ENCODE peak calls at places on chromosomes 11 and 22, in nine cellular contexts. F, R, J, Q, K, C, T, W and M are unnamed samples.

GRCh38 chr11:125086633-125087296 is 23.7 kb downstream of the SLC37A2 start:
- DNase-seq in W (no peak), Q (no peak), R (no peak), K (no peak), J (no peak), F (no peak), T (no peak), C (no peak), M (no peak)

GRCh38 chr22:27086728-27087450 is 429.5 kb downstream of the MIAT start:
- DNase-seq in R (no peak), J (no peak), F (no peak), Q (peak; percentile 22), W (no peak), C (no peak), K (no peak), T (no peak), M (no peak)

GRCh38 chr11:9029477-9029876 is 25.7 kb upstream of the NRIP3 start:
- DNase-seq in J (no peak), C (no peak), T (no peak), Q (no peak), W (no peak), F (no peak), K (no peak), R (no peak), M (no peak)

GRCh38 chr11:8870461-8871282 is 40.3 kb upstream of the AKIP1 start:
- DNase-seq in F (no peak), C (peak; percentile 26), T (peak; percentile 12), Q (peak; percentile 75), J (no peak), R (peak; percentile 30), K (peak; percentile 33), W (peak; percentile 81), M (no peak)

GRCh38 chr22:20230777-20231420 is 37.2 kb downstream of the RTN4R start:
- DNase-seq in C (no peak), K (no peak), W (no peak), T (no peak), R (no peak), F (no peak), Q (no peak), J (no peak), M (no peak)

GRCh38 chr22:41425704-41426365 is 20.8 kb downstream of the TOB2 start:
- DNase-seq in R (no peak), F (no peak), J (no peak), C (no peak), Q (no peak), K (peak; percentile 80), W (peak; percentile 31), T (no peak), M (no peak)

GRCh38 chr22:32880061-32880460 is 78.6 kb downstream of the TIMP3 start:
- DNase-seq in Q (no peak), K (no peak), J (no peak), C (no peak), W (no peak), F (no peak), R (no peak), T (no peak), M (no peak)

GRCh38 chr11:114953039-114953438 is 274.7 kb downstream of the NXPE2 start:
- DNase-seq in J (no peak), T (no peak), W (peak; percentile 45), F (no peak), Q (peak; percentile 60), R (no peak), K (no peak), C (no peak), M (no peak)

GRCh38 chr11:65078151-65078550 is 5.7 kb downstream of the CDCA5 start:
- DNase-seq in R (peak; percentile 68), C (no peak), T (no peak), F (no peak), J (peak; percentile 32), Q (peak; percentile 80), K (peak; percentile 84), W (peak; percentile 59), M (no peak)

GRCh38 chr22:19447388-19448075 is at the start of gene C22orf39:
- DNase-seq in T (peak; percentile 77), W (peak; percentile 96), F (peak; percentile 46), J (peak; percentile 81), C (peak; percentile 92), K (peak; percentile 95), Q (peak; percentile 98), R (peak; percentile 81), M (peak; percentile 84)

GRCh38 chr11:70159612-70160570 is 43.2 kb upstream of the FADD start:
- DNase-seq in C (no peak), F (no peak), R (no peak), J (no peak), T (no peak), Q (no peak), W (no peak), K (no peak), M (no peak)

GRCh38 chr11:11400121-11400520 is 47.1 kb upstream of the CSNK2A3 start:
- DNase-seq in C (no peak), F (no peak), Q (no peak), K (no peak), J (no peak), T (no peak), W (no peak), R (no peak), M (no peak)

GRCh38 chr22:39940757-39941305 is 19.4 kb upstream of the TMA7B start:
- DNase-seq in W (no peak), C (no peak), J (no peak), R (no peak), Q (peak; percentile 53), T (no peak), K (peak; percentile 83), F (no peak), M (no peak)

GRCh38 chr22:41968601-41969000 is 642 bp upstream of the SEPTIN3 start:
- DNase-seq in J (no peak), W (no peak), C (no peak), F (no peak), K (no peak), T (no peak), R (no peak), Q (no peak), M (no peak)

GRCh38 chr11:32420937-32421532 is 14.3 kb downstream of the WT1 start:
- DNase-seq in K (peak; percentile 74), W (no peak), T (no peak), R (peak; percentile 23), C (no peak), J (no peak), F (no peak), Q (no peak), M (no peak)

GRCh38 chr11:72352859-72353551 is 81.3 kb downstream of the CLPB start:
- DNase-seq in K (peak; percentile 58), Q (peak; percentile 61), C (peak; percentile 30), J (no peak), W (peak; percentile 59), R (no peak), F (no peak), T (no peak), M (no peak)

GRCh38 chr11:129317564-129317963 is 58.1 kb upstream of the BARX2 start:
- DNase-seq in C (no peak), Q (no peak), K (no peak), J (no peak), W (no peak), T (no peak), F (no peak), R (no peak), M (no peak)

GRCh38 chr11:35617687-35618496 is at the start of gene FJX1:
- DNase-seq in K (peak; percentile 23), Q (peak; percentile 90), J (no peak), W (peak; percentile 75), F (no peak), R (peak; percentile 26), C (peak; percentile 69), T (no peak), M (no peak)

GRCh38 chr11:8059571-8060011 is 21.4 kb upstream of the TUB start:
- DNase-seq in Q (no peak), R (no peak), C (no peak), F (no peak), K (no peak), T (no peak), J (no peak), W (no peak), M (no peak)

GRCh38 chr11:15027011-15027410 is 46.4 kb upstream of the CALCB start:
- DNase-seq in Q (no peak), C (no peak), F (no peak), K (no peak), J (no peak), R (no peak), T (no peak), W (no peak), M (no peak)

GRCh38 chr22:44497218-44497903 is 672 bp downstream of the RTL6 start:
- DNase-seq in T (no peak), K (peak; percentile 5), W (no peak), Q (peak; percentile 37), J (no peak), F (no peak), C (peak; percentile 18), R (peak; percentile 27), M (no peak)

GRCh38 chr11:68044145-68044813 is 5.5 kb downstream of the TCIRG1 start:
- DNase-seq in C (no peak), T (no peak), W (no peak), R (no peak), K (no peak), Q (no peak), J (no peak), F (no peak), M (no peak)

GRCh38 chr11:115679945-115680344 is 175.7 kb upstream of the CADM1 start:
- DNase-seq in T (no peak), Q (no peak), K (no peak), F (no peak), C (no peak), R (no peak), W (no peak), J (no peak), M (no peak)

GRCh38 chr11:117662870-117663269 is 134.1 kb downstream of the DSCAML1 start:
- DNase-seq in W (no peak), F (no peak), R (no peak), C (no peak), J (no peak), T (no peak), K (no peak), Q (no peak), M (no peak)

GRCh38 chr22:22882033-22882717 is 5.4 kb upstream of the IGLL5 start:
- DNase-seq in R (peak; percentile 28), K (peak; percentile 17), Q (peak; percentile 5), W (no peak), F (no peak), J (no peak), T (no peak), C (no peak), M (no peak)

GRCh38 chr22:23520875-23521441 is 59.1 kb downstream of the IGLL1 start:
- DNase-seq in T (no peak), F (no peak), R (no peak), W (no peak), C (no peak), K (no peak), J (no peak), Q (no peak), M (no peak)